ENCODE peak calls at places on chromosomes 2 and 18, in five cellular contexts. B, K, X, J and M are unnamed samples.

GRCh38 chr18:50820901-50821520 is 1.2 kb upstream of the MRO start:
- DNase-seq in K (no peak), B (no peak), X (no peak), J (no peak), M (no peak)

GRCh38 chr2:186101603-186102002 is 363.0 kb downstream of the FSIP2 start:
- DNase-seq in X (no peak), B (no peak), J (no peak), K (no peak), M (no peak)

GRCh38 chr2:24768601-24769000 is 24.6 kb downstream of the PTRHD1 start:
- DNase-seq in B (no peak), X (no peak), K (no peak), J (no peak), M (no peak)

GRCh38 chr2:134206573-134206972 is 47.3 kb upstream of the MGAT5 start:
- DNase-seq in J (no peak), K (peak), X (no peak), B (peak), M (peak)

GRCh38 chr2:109381327-109381820 is 232.4 kb downstream of the SEPTIN10 start:
- DNase-seq in K (no peak), J (no peak), X (no peak), B (no peak), M (no peak)

GRCh38 chr2:136399667-136400316 is 281.8 kb upstream of the CXCR4 start:
- DNase-seq in K (no peak), X (no peak), J (no peak), B (no peak), M (no peak)

GRCh38 chr2:58764321-58765099 is 523.4 kb upstream of the FANCL start:
- DNase-seq in J (no peak), B (no peak), K (no peak), X (no peak), M (no peak)

GRCh38 chr2:191938779-191939178 is 91.9 kb upstream of the CAVIN2 start:
- DNase-seq in X (no peak), J (no peak), B (no peak), K (no peak), M (no peak)